ENCODE peak calls at places on chromosome 10, in nine cellular contexts. C is right atrium auricular region; N is lung; Q is Ammon's horn; M is fibroblast of the conjunctiva; H is activated T-cell treated with anti-CD3 and anti-CD28 coated beads, Interleukin-2, amount 50 U/mL, for 24 hours; U is CD14-positive monocyte; E is fibroblast of the aortic adventitia; Y is HTR-8/SVneo. J is an unnamed sample.

GRCh38 chr10:61902448-61903183 is 1.1 kb downstream of the ARID5B start:
- DNase-seq in C (peak), N (peak), Q (peak), M (peak), H (peak), U (peak), E (peak), Y (peak), J (peak)

GRCh38 chr10:112827091-112827490 is 123.0 kb upstream of the TCF7L2 start:
- DNase-seq in C (no peak), N (no peak), Q (no peak), M (no peak), H (no peak), U (no peak), E (no peak), Y (no peak), J (no peak)

GRCh38 chr10:92291921-92292860 is 1.2 kb downstream of the MARCHF5 start:
- DNase-seq in C (peak), N (peak), Q (peak), M (peak), H (peak), U (no peak), E (peak), Y (peak), J (peak)

GRCh38 chr10:13959443-13960359 is 371.0 kb downstream of the FRMD4A start:
- DNase-seq in C (no peak), N (no peak), Q (no peak), M (no peak), H (no peak), U (no peak), E (no peak), Y (no peak), J (no peak)

GRCh38 chr10:62851449-62851848 is 35.3 kb upstream of the EGR2 start:
- DNase-seq in C (no peak), N (no peak), Q (no peak), M (no peak), H (no peak), U (no peak), E (peak), Y (no peak), J (no peak)

GRCh38 chr10:110209926-110210662 is 2.7 kb downstream of the MXI1 start:
- DNase-seq in C (no peak), N (no peak), Q (no peak), M (no peak), H (peak), U (no peak), E (peak), Y (no peak), J (peak)

GRCh38 chr10:110083884-110084283 is 76.1 kb downstream of the ADD3 start:
- DNase-seq in C (no peak), N (no peak), Q (no peak), M (no peak), H (no peak), U (no peak), E (peak), Y (no peak), J (peak)

GRCh38 chr10:45373783-45374450 is at the start of gene ALOX5:
- DNase-seq in C (peak), N (peak), Q (peak), M (no peak), H (peak), U (peak), E (no peak), Y (no peak), J (no peak)

GRCh38 chr10:104735469-104735868 is 94.4 kb downstream of the SORCS3 start:
- DNase-seq in C (no peak), N (no peak), Q (no peak), M (no peak), H (no peak), U (no peak), E (no peak), Y (no peak), J (no peak)

GRCh38 chr10:104120061-104120460 is 1.9 kb upstream of the SFR1 start:
- DNase-seq in C (no peak), N (no peak), Q (no peak), M (no peak), H (no peak), U (no peak), E (peak), Y (no peak), J (no peak)

GRCh38 chr10:103542764-103543616 is 49.5 kb downstream of the NEURL1 start:
- DNase-seq in C (no peak), N (no peak), Q (peak), M (peak), H (peak), U (no peak), E (peak), Y (peak), J (peak)

GRCh38 chr10:3955954-3956617 is 171.1 kb upstream of the KLF6 start:
- DNase-seq in C (no peak), N (no peak), Q (no peak), M (no peak), H (no peak), U (no peak), E (no peak), Y (no peak), J (no peak)

GRCh38 chr10:12742776-12743175 is 258.7 kb downstream of the CCDC3 start:
- DNase-seq in C (no peak), N (no peak), Q (no peak), M (no peak), H (no peak), U (no peak), E (no peak), Y (no peak), J (no peak)

GRCh38 chr10:51405580-51406367 is 293.6 kb downstream of the CSTF2T start:
- DNase-seq in C (no peak), N (no peak), Q (no peak), M (no peak), H (no peak), U (no peak), E (peak), Y (no peak), J (no peak)

GRCh38 chr10:126730856-126731612 is 60.5 kb upstream of the C10orf90 start:
- DNase-seq in C (no peak), N (no peak), Q (no peak), M (no peak), H (no peak), U (no peak), E (peak), Y (no peak), J (no peak)